ENCODE peak calls at places on chromosome 4, in four cellular contexts. P, A, C and H are unnamed samples.

GRCh38 chr4:114076865-114077264 is 97.4 kb upstream of the ARSJ start:
- DNase-seq in P (no peak), A (no peak), C (no peak), H (no peak)

GRCh38 chr4:122875949-122876348 is 46.4 kb downstream of the NUDT6 start:
- DNase-seq in P (no peak), A (no peak), C (no peak), H (no peak)

GRCh38 chr4:96986800-96987199 is 1146.9 kb downstream of the PDHA2 start:
- DNase-seq in P (no peak), A (no peak), C (no peak), H (no peak)

GRCh38 chr4:132596186-132596585 is 552.9 kb upstream of the PCDH10 start:
- DNase-seq in P (no peak), A (no peak), C (no peak), H (no peak)

GRCh38 chr4:1210241-1210841 is 38.0 kb upstream of the SPON2 start:
- DNase-seq in P (no peak), A (no peak), C (no peak), H (no peak)

GRCh38 chr4:108466936-108467902 is 153.2 kb upstream of the RPL34 start:
- DNase-seq in P (no peak), A (no peak), C (peak), H (no peak)

GRCh38 chr4:8793571-8794160 is 78.0 kb downstream of the HMX1 start:
- DNase-seq in P (no peak), A (no peak), C (no peak), H (no peak)

GRCh38 chr4:61380865-61381264 is 180.7 kb downstream of the ADGRL3 start:
- DNase-seq in P (no peak), A (no peak), C (no peak), H (no peak)

GRCh38 chr4:188403272-188403671 is 264.0 kb downstream of the TRIML1 start:
- DNase-seq in P (no peak), A (no peak), C (no peak), H (no peak)

GRCh38 chr4:183249854-183250253 is 70.2 kb downstream of the CLDN22 start:
- DNase-seq in P (no peak), A (no peak), C (no peak), H (peak)

GRCh38 chr4:185395255-185395955 is at the start of gene LRP2BP:
- DNase-seq in P (no peak), A (no peak), C (peak), H (peak)

GRCh38 chr4:23085249-23085568 is 392.5 kb downstream of the GBA3 start:
- DNase-seq in P (no peak), A (no peak), C (no peak), H (no peak)

GRCh38 chr4:7341486-7342222 is 93.1 kb downstream of the PSAPL1 start:
- DNase-seq in P (no peak), A (no peak), C (no peak), H (no peak)

GRCh38 chr4:120611092-120611491 is 311.4 kb downstream of the PRDM5 start:
- DNase-seq in P (no peak), A (no peak), C (no peak), H (no peak)

GRCh38 chr4:93788712-93789111 is 39.8 kb upstream of the ATOH1 start:
- DNase-seq in P (no peak), A (peak), C (no peak), H (peak)

GRCh38 chr4:73248416-73248815 is 10.2 kb downstream of the ANKRD17 start:
- DNase-seq in P (no peak), A (no peak), C (no peak), H (no peak)

GRCh38 chr4:94925764-94926347 is 168.1 kb downstream of the BMPR1B start:
- DNase-seq in P (no peak), A (no peak), C (no peak), H (no peak)

GRCh38 chr4:144862221-144862620 is 216.3 kb downstream of the HHIP start:
- DNase-seq in P (no peak), A (no peak), C (no peak), H (no peak)

GRCh38 chr4:13866881-13867280 is 239.4 kb upstream of the BOD1L1 start:
- DNase-seq in P (no peak), A (no peak), C (no peak), H (no peak)

GRCh38 chr4:13860126-13860525 is 232.6 kb upstream of the BOD1L1 start:
- DNase-seq in P (no peak), A (no peak), C (no peak), H (peak)

GRCh38 chr4:13865871-13866669 is 238.5 kb upstream of the BOD1L1 start:
- DNase-seq in P (no peak), A (no peak), C (no peak), H (no peak)
- TF ChIP-seq CBX5 in P (no peak), A (no peak), C (no peak), H (no peak)

DNA sequence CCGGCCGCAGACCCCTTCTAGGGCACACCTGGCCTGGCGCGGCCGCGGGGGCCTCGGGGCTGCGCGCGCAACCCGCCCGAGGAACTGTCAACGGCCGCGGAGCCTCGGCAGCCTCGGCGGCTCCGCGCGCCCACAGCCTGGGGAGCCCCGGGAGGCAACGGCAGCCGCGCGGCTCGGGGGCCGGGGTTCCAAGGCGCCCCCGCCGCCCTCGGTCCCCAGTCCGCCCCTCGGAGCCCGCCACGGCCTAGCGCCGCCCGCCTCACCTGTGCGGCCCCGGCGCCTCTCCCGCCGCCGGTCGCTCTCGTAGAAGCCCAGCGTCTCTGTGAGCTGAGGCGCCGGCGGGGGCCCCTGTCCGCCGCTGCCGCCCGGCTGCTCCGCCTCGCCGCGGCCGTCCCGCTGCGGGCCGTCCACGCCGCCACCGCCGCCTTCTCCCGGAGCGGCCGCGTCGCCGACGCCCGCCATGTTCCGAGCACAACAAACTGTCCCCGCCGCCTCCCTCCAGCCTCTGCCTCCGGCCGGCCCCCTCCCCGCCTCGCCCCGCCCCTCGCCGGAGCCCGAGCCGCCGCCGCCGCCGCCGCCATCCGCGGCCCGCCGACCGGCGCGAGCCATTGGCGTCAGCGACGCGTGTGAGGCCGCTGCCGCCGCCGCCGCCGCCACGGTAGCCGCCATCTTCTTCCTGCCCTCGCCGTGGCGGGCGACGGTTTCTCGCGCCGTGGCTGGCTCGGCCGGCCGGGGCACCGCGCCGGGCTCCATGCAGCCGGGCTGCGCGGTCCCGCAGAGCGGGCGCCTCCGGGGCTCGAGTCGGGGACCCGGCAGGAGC is at the start of gene TAPT1:
- DNase-seq in P (peak), A (peak), C (no peak), H (no peak)
- TF ChIP-seq CBX5 in P (no peak), A (no peak), C (no peak), H (no peak)

GRCh38 chr4:66577922-66578321 is 907.6 kb upstream of the EPHA5 start:
- DNase-seq in P (no peak), A (no peak), C (no peak), H (no peak)
- TF ChIP-seq CBX5 in P (no peak), A (no peak), C (no peak), H (no peak)

GRCh38 chr4:82801910-82802521 is 3.4 kb upstream of the SCD5 start:
- DNase-seq in P (no peak), A (no peak), C (no peak), H (peak)

GRCh38 chr4:82798168-82799005 is at the start of gene SCD5:
- DNase-seq in P (peak), A (peak), C (no peak), H (no peak)

GRCh38 chr4:82799006-82799881 is 648 bp upstream of the SCD5 start:
- DNase-seq in P (no peak), A (no peak), C (no peak), H (no peak)

GRCh38 chr4:82797048-82797590 is 1.5 kb downstream of the SCD5 start:
- DNase-seq in P (no peak), A (no peak), C (no peak), H (no peak)

GRCh38 chr4:82797591-82798081 is 960 bp downstream of the SCD5 start:
- DNase-seq in P (peak), A (no peak), C (no peak), H (no peak)
- TF ChIP-seq CBX5 in P (no peak), A (no peak), C (no peak), H (no peak)